ENCODE peak calls at places on chromosome 6, in six cellular contexts. A, W, G, K, T and U are unnamed samples.

GRCh38 chr6:71621918-71622519 is 264.3 kb upstream of the RIMS1 start:
- DNase-seq in A (no peak), W (no peak), K (no peak), G (peak), T (no peak), U (no peak)

GRCh38 chr6:157244175-157244574 is 79.1 kb downstream of the TMEM242 start:
- DNase-seq in A (no peak), W (no peak), K (no peak), T (no peak), G (no peak), U (no peak)

GRCh38 chr6:166633732-166634535 is 6.9 kb upstream of the RPS6KA2 start:
- DNase-seq in W (no peak), G (no peak), K (no peak), A (no peak), T (no peak), U (no peak)

GRCh38 chr6:134482585-134483346 is 164.9 kb upstream of the SGK1 start:
- DNase-seq in A (peak), K (no peak), W (no peak), G (no peak), T (no peak), U (no peak)

GRCh38 chr6:27672113-27672799 is 199.4 kb upstream of the ZNF184 start:
- DNase-seq in G (peak), A (no peak), K (peak), T (peak), W (no peak), U (peak)

GRCh38 chr6:39913391-39913916 is 20.8 kb downstream of the MOCS1 start:
- DNase-seq in G (no peak), K (no peak), A (no peak), T (no peak), W (no peak), U (no peak)

GRCh38 chr6:156752666-156753301 is 24.4 kb upstream of the ARID1B start:
- DNase-seq in G (no peak), A (peak), T (peak), K (peak), W (no peak), U (peak)

GRCh38 chr6:130888246-130888645 is 61.0 kb downstream of the SMLR1 start:
- DNase-seq in W (no peak), A (no peak), G (no peak), K (no peak), T (no peak), U (no peak)

GRCh38 chr6:158068156-158068892 is 86.7 kb downstream of the SYNJ2 start:
- DNase-seq in K (no peak), T (no peak), G (no peak), A (no peak), W (no peak), U (no peak)

GRCh38 chr6:159098636-159099106 is 53.9 kb upstream of the TAGAP start:
- DNase-seq in K (no peak), W (peak), G (no peak), T (no peak), A (no peak), U (no peak)

GRCh38 chr6:157222201-157222981 is 100.9 kb downstream of the TMEM242 start:
- DNase-seq in T (no peak), G (no peak), A (no peak), W (no peak), K (no peak), U (no peak)

GRCh38 chr6:7042654-7043545 is 64.9 kb upstream of the RREB1 start:
- DNase-seq in W (no peak), T (no peak), K (peak), G (peak), A (no peak), U (no peak)

GRCh38 chr6:7781240-7781639 is 55.3 kb downstream of the BMP6 start:
- DNase-seq in K (no peak), T (no peak), A (no peak), W (no peak), G (no peak), U (no peak)

GRCh38 chr6:134821914-134822862 is 127.7 kb downstream of the ALDH8A1 start:
- DNase-seq in K (no peak), W (no peak), A (no peak), T (no peak), G (no peak), U (no peak)

GRCh38 chr6:71886184-71887005 is at the start of gene RIMS1:
- DNase-seq in G (peak), T (peak), K (peak), W (no peak), A (peak), U (peak)

GRCh38 chr6:116633685-116634084 is 17.4 kb downstream of the RSPH4A start:
- DNase-seq in W (no peak), A (no peak), G (no peak), K (no peak), T (no peak), U (no peak)

GRCh38 chr6:125906158-125906998 is 50.2 kb upstream of the HINT3 start:
- DNase-seq in G (peak), W (no peak), T (peak), K (peak), A (peak), U (peak)

GRCh38 chr6:161128680-161129196 is 137.2 kb downstream of the MAP3K4 start:
- DNase-seq in A (no peak), W (no peak), T (no peak), G (no peak), K (no peak), U (no peak)

GRCh38 chr6:2221724-2222274 is 23.6 kb downstream of the GMDS start:
- DNase-seq in G (no peak), A (no peak), K (no peak), W (no peak), T (no peak), U (no peak)

DNA sequence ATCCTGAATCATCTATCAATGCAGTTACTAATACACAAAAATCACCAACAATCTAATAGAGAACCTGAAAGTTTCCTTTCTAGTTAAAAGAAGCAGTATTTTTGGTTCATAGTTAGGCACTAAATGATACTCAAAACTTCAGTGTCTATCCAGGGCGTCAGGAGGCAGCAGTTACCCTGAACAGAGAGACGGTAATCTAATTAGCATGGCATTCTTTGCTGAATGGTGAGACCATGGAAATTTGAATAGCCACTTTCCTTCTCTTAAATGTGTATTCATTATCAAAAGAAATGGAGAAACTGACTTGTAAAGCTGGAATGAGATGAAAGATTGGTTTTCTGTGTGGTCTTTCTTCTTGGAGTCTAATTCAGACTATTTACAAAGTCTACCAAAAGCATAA is 146.6 kb upstream of the BMP5 start:
- DNase-seq in G (no peak), T (peak), A (no peak), K (no peak), W (no peak), U (no peak)
- TF ChIP-seq CTCF in G (peak), T (no peak), A (no peak), K (no peak), W (no peak), U (no peak)

GRCh38 chr6:105135056-105135455 is 44.8 kb downstream of the POPDC3 start:
- DNase-seq in T (no peak), G (peak), K (peak), A (no peak), W (no peak), U (no peak)
- TF ChIP-seq CTCF in T (no peak), G (no peak), K (no peak), A (peak), W (no peak), U (no peak)

DNA sequence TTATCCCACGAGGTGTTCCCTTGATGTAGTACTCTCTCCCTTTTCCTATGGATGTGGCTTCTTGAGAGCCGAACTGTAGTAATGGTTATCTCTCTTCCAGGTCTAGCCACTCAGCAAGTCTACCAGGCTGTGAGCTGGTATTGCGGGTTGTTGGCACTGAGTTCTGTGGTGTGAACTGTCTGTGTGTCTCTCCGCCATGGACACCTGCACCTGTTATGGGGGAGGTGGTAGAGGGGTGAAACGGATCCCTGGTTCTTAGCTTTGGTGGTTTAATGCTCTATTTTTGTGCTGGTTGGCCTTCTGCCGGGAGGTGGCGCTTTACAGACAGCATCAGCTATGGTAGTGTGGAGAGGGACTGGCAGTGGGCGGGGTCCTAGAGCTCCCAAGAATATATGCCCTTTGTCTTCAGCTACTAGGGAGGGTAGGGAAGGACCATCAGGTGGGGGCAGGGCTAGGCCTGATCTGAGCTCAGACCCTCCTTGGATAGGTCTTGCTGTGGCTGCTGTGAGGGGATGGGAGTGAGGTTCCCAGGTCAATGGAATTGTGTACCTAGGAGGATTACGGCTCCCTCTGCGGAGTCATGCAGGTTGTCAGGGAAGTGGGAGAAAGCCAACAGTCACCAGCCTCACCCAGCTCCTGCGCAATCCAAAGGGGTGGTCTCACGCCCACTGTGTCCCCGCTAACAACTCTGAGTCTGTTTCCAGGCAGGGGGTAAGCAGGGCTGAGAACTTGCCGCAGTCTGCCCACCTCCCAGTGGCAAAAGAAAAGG is 154.2 kb downstream of the CCDC170 start:
- DNase-seq in A (no peak), K (peak), G (peak), T (peak), W (no peak), U (peak)
- TF ChIP-seq CTCF in A (no peak), K (peak), G (peak), T (peak), W (no peak), U (peak)

DNA sequence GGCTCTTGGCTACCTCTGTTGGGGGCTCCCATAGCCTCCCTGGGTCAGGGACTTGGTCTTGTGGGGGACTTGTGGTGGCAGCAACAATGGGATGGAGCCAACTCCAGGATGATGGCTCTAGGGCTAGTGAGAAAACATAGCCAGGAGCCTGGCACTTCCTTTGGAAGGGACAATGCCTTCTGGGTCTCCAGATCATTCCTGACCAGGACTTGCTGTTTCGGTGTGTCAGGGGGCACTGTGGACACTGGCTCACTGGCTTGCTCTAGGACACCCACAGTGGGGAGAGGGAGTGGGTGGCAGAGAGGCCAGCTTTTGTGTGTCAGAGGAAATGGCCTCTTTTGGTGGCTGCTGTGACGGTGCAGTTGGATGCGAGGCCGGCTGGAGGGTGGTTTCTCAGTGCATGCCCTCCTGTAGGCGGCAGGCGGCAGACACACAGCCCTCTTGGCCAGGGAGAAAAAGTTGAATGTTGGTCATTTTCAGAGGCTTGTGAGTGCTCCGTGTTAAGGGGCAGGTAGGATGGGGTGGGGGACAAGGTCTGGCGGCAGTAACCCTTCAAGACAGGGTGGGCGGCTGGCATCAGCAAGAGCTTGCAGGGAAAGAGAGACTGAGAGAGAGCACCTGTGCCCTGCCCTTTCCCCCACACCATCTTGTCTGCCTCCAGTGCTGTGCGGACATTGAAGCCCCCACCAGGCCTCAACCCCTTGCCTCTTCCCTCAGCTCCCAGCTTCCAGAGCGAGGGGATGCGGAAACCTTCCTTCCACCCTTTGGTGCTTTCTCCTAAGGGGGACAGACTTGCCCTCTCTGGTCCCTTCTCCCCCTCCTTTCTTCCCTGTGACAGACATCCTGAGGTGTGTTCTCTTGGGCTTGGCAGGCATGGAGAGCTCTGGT is 9.2 kb downstream of the VEGFA start:
- DNase-seq in T (no peak), A (no peak), W (no peak), K (no peak), G (no peak), U (no peak)
- TF ChIP-seq CTCF in T (no peak), A (no peak), W (no peak), K (no peak), G (no peak), U (no peak)

GRCh38 chr6:45441811-45442453 is 64.2 kb upstream of the SUPT3H start:
- DNase-seq in K (no peak), A (no peak), T (no peak), W (no peak), G (no peak), U (no peak)
- TF ChIP-seq CTCF in K (peak), A (no peak), T (no peak), W (no peak), G (no peak), U (no peak)

DNA sequence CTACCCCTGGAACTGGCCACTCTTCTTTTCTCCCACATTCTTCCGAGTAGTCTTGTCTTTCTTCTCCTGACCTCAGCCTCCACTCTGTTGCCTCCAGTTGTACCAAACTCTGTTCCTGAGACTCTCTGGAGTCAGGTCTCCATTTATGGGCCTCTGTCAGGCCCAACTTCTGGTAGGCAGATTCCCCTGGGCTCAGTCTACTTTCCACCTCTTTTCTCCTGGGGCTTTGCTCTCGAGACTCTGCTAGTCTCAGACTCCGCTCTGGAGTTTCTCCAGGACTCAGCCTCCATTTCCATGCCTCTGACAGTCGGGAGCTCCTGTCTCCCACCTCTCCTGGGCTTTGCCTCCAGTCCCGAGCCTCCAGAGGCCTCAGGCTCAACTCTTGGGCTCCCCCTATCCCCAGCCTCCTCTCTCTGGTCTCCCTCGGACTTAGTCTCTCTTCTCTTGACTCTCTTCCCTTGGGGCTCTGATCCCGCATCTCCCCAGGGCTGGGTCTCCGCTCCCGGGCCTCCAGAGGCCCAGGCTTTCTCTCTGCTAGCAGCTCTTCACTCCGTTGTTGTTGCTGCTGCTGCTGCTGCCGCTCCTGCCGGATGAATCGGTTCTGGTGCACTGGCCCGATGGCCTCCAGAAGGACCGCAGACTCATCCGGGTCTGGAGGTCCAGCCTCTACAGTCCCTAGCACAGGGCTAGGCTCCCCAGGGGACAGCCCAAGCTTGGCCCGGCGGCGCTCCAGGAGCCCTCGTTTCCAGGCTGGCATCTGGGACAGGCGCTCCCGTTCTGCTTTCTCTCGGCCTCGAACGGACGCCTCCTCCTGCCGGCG is 1.1 kb downstream of the PPP1R18 start:
- DNase-seq in K (no peak), W (no peak), A (peak), T (no peak), G (no peak), U (no peak)
- TF ChIP-seq CTCF in K (peak), W (no peak), A (peak), T (no peak), G (peak), U (no peak)

GRCh38 chr6:41683460-41684310 is 45.4 kb downstream of the MDFI start:
- DNase-seq in G (peak), W (peak), A (peak), T (peak), K (peak), U (peak)
- TF ChIP-seq CTCF in G (peak), W (peak), A (peak), T (peak), K (peak), U (peak)